ENCODE peak calls at places on chromosomes 16 and 17, in eight cellular contexts. One of them, this sample, is unnamed.

GRCh38 chr17:29004081-29004692 is 1.6 kb downstream of the SEZ6 start:
- DNase-seq in mesothelial cell of epicardium: no peak
- DNase-seq in stimulated activated CD8-positive, alpha-beta memory T cell treated with anti-CD3 and anti-CD28 coated beads, Interleukin-4, amount 100 ng/mL, for 4 hours: no peak
- DNase-seq in NCI-H2081: no peak
- DNase-seq in activated naive CD8-positive, alpha-beta T cell treated with anti-CD3 and anti-CD28 coated beads for 36 hours: no peak
- DNase-seq in HTR-8/SVneo: no peak
- DNase-seq in endothelial cell of umbilical vein: no peak
- DNase-seq in activated T-cell treated with anti-CD3 and anti-CD28 coated beads for 1 hour: no peak
- DNase-seq in this sample: no peak

GRCh38 chr17:40980594-40980993 is 3.5 kb downstream of the KRT40 start:
- DNase-seq in mesothelial cell of epicardium: no peak
- DNase-seq in stimulated activated CD8-positive, alpha-beta memory T cell treated with anti-CD3 and anti-CD28 coated beads, Interleukin-4, amount 100 ng/mL, for 4 hours: no peak
- DNase-seq in NCI-H2081: no peak
- DNase-seq in activated naive CD8-positive, alpha-beta T cell treated with anti-CD3 and anti-CD28 coated beads for 36 hours: no peak
- DNase-seq in HTR-8/SVneo: no peak
- DNase-seq in endothelial cell of umbilical vein: no peak
- DNase-seq in activated T-cell treated with anti-CD3 and anti-CD28 coated beads for 1 hour: no peak
- DNase-seq in this sample: no peak

GRCh38 chr16:54031107-54031760 is 255.4 kb downstream of the IRX3 start:
- DNase-seq in mesothelial cell of epicardium: no peak
- DNase-seq in stimulated activated CD8-positive, alpha-beta memory T cell treated with anti-CD3 and anti-CD28 coated beads, Interleukin-4, amount 100 ng/mL, for 4 hours: no peak
- DNase-seq in NCI-H2081: no peak
- DNase-seq in activated naive CD8-positive, alpha-beta T cell treated with anti-CD3 and anti-CD28 coated beads for 36 hours: no peak
- DNase-seq in HTR-8/SVneo: no peak
- DNase-seq in endothelial cell of umbilical vein: no peak
- DNase-seq in activated T-cell treated with anti-CD3 and anti-CD28 coated beads for 1 hour: no peak
- DNase-seq in this sample: no peak

GRCh38 chr17:17990282-17990681 is 17.6 kb downstream of the DRC3 start:
- DNase-seq in mesothelial cell of epicardium: no peak
- DNase-seq in stimulated activated CD8-positive, alpha-beta memory T cell treated with anti-CD3 and anti-CD28 coated beads, Interleukin-4, amount 100 ng/mL, for 4 hours: no peak
- DNase-seq in NCI-H2081: no peak
- DNase-seq in activated naive CD8-positive, alpha-beta T cell treated with anti-CD3 and anti-CD28 coated beads for 36 hours: no peak
- DNase-seq in HTR-8/SVneo: no peak
- DNase-seq in endothelial cell of umbilical vein: no peak
- DNase-seq in activated T-cell treated with anti-CD3 and anti-CD28 coated beads for 1 hour: no peak
- DNase-seq in this sample: no peak

GRCh38 chr17:61285483-61286320 is 113.9 kb upstream of the TBX2 start:
- DNase-seq in mesothelial cell of epicardium: no peak
- DNase-seq in stimulated activated CD8-positive, alpha-beta memory T cell treated with anti-CD3 and anti-CD28 coated beads, Interleukin-4, amount 100 ng/mL, for 4 hours: no peak
- DNase-seq in NCI-H2081: no peak
- DNase-seq in activated naive CD8-positive, alpha-beta T cell treated with anti-CD3 and anti-CD28 coated beads for 36 hours: no peak
- DNase-seq in HTR-8/SVneo: no peak
- DNase-seq in endothelial cell of umbilical vein: no peak
- DNase-seq in activated T-cell treated with anti-CD3 and anti-CD28 coated beads for 1 hour: no peak
- DNase-seq in this sample: no peak

GRCh38 chr17:28346746-28347246 is 10.5 kb downstream of the POLDIP2 start:
- DNase-seq in mesothelial cell of epicardium: no peak
- DNase-seq in stimulated activated CD8-positive, alpha-beta memory T cell treated with anti-CD3 and anti-CD28 coated beads, Interleukin-4, amount 100 ng/mL, for 4 hours: no peak
- DNase-seq in NCI-H2081: no peak
- DNase-seq in activated naive CD8-positive, alpha-beta T cell treated with anti-CD3 and anti-CD28 coated beads for 36 hours: no peak
- DNase-seq in HTR-8/SVneo: no peak
- DNase-seq in endothelial cell of umbilical vein: peak
- DNase-seq in activated T-cell treated with anti-CD3 and anti-CD28 coated beads for 1 hour: no peak
- DNase-seq in this sample: no peak

GRCh38 chr17:19009970-19010369 is 5.4 kb upstream of the FAM83G start:
- DNase-seq in mesothelial cell of epicardium: no peak
- DNase-seq in stimulated activated CD8-positive, alpha-beta memory T cell treated with anti-CD3 and anti-CD28 coated beads, Interleukin-4, amount 100 ng/mL, for 4 hours: no peak
- DNase-seq in NCI-H2081: no peak
- DNase-seq in activated naive CD8-positive, alpha-beta T cell treated with anti-CD3 and anti-CD28 coated beads for 36 hours: no peak
- DNase-seq in HTR-8/SVneo: no peak
- DNase-seq in endothelial cell of umbilical vein: no peak
- DNase-seq in activated T-cell treated with anti-CD3 and anti-CD28 coated beads for 1 hour: no peak
- DNase-seq in this sample: no peak

GRCh38 chr17:75910699-75911098 is 6.0 kb upstream of the MRPL38 start:
- DNase-seq in mesothelial cell of epicardium: no peak
- DNase-seq in stimulated activated CD8-positive, alpha-beta memory T cell treated with anti-CD3 and anti-CD28 coated beads, Interleukin-4, amount 100 ng/mL, for 4 hours: no peak
- DNase-seq in NCI-H2081: peak
- DNase-seq in activated naive CD8-positive, alpha-beta T cell treated with anti-CD3 and anti-CD28 coated beads for 36 hours: no peak
- DNase-seq in HTR-8/SVneo: no peak
- DNase-seq in endothelial cell of umbilical vein: no peak
- DNase-seq in activated T-cell treated with anti-CD3 and anti-CD28 coated beads for 1 hour: no peak
- DNase-seq in this sample: no peak

GRCh38 chr17:56909742-56910508 is 3.9 kb downstream of the TRIM25 start:
- DNase-seq in mesothelial cell of epicardium: no peak
- DNase-seq in stimulated activated CD8-positive, alpha-beta memory T cell treated with anti-CD3 and anti-CD28 coated beads, Interleukin-4, amount 100 ng/mL, for 4 hours: no peak
- DNase-seq in NCI-H2081: no peak
- DNase-seq in activated naive CD8-positive, alpha-beta T cell treated with anti-CD3 and anti-CD28 coated beads for 36 hours: no peak
- DNase-seq in HTR-8/SVneo: no peak
- DNase-seq in endothelial cell of umbilical vein: no peak
- DNase-seq in activated T-cell treated with anti-CD3 and anti-CD28 coated beads for 1 hour: no peak
- DNase-seq in this sample: no peak

GRCh38 chr17:44362964-44363612 is 565 bp downstream of the FAM171A2 start:
- DNase-seq in mesothelial cell of epicardium: no peak
- DNase-seq in stimulated activated CD8-positive, alpha-beta memory T cell treated with anti-CD3 and anti-CD28 coated beads, Interleukin-4, amount 100 ng/mL, for 4 hours: no peak
- DNase-seq in NCI-H2081: peak
- DNase-seq in activated naive CD8-positive, alpha-beta T cell treated with anti-CD3 and anti-CD28 coated beads for 36 hours: peak
- DNase-seq in HTR-8/SVneo: peak
- DNase-seq in endothelial cell of umbilical vein: peak
- DNase-seq in activated T-cell treated with anti-CD3 and anti-CD28 coated beads for 1 hour: no peak
- DNase-seq in this sample: no peak

GRCh38 chr16:8641671-8642070 is 20.2 kb downstream of the METTL22 start:
- DNase-seq in mesothelial cell of epicardium: no peak
- DNase-seq in stimulated activated CD8-positive, alpha-beta memory T cell treated with anti-CD3 and anti-CD28 coated beads, Interleukin-4, amount 100 ng/mL, for 4 hours: no peak
- DNase-seq in NCI-H2081: no peak
- DNase-seq in activated naive CD8-positive, alpha-beta T cell treated with anti-CD3 and anti-CD28 coated beads for 36 hours: no peak
- DNase-seq in HTR-8/SVneo: no peak
- DNase-seq in endothelial cell of umbilical vein: no peak
- DNase-seq in activated T-cell treated with anti-CD3 and anti-CD28 coated beads for 1 hour: no peak
- DNase-seq in this sample: no peak

GRCh38 chr16:30664616-30665109 is 6.4 kb downstream of the FBRS start:
- DNase-seq in mesothelial cell of epicardium: no peak
- DNase-seq in stimulated activated CD8-positive, alpha-beta memory T cell treated with anti-CD3 and anti-CD28 coated beads, Interleukin-4, amount 100 ng/mL, for 4 hours: no peak
- DNase-seq in NCI-H2081: no peak
- DNase-seq in activated naive CD8-positive, alpha-beta T cell treated with anti-CD3 and anti-CD28 coated beads for 36 hours: no peak
- DNase-seq in HTR-8/SVneo: no peak
- DNase-seq in endothelial cell of umbilical vein: no peak
- DNase-seq in activated T-cell treated with anti-CD3 and anti-CD28 coated beads for 1 hour: no peak
- DNase-seq in this sample: no peak

GRCh38 chr17:62098623-62099231 is 33.6 kb upstream of the MED13 start:
- DNase-seq in mesothelial cell of epicardium: no peak
- DNase-seq in stimulated activated CD8-positive, alpha-beta memory T cell treated with anti-CD3 and anti-CD28 coated beads, Interleukin-4, amount 100 ng/mL, for 4 hours: no peak
- DNase-seq in NCI-H2081: no peak
- DNase-seq in activated naive CD8-positive, alpha-beta T cell treated with anti-CD3 and anti-CD28 coated beads for 36 hours: no peak
- DNase-seq in HTR-8/SVneo: no peak
- DNase-seq in endothelial cell of umbilical vein: no peak
- DNase-seq in activated T-cell treated with anti-CD3 and anti-CD28 coated beads for 1 hour: no peak
- DNase-seq in this sample: peak

GRCh38 chr16:28596115-28596630 is 677 bp downstream of the SULT1A2 start:
- DNase-seq in mesothelial cell of epicardium: no peak
- DNase-seq in stimulated activated CD8-positive, alpha-beta memory T cell treated with anti-CD3 and anti-CD28 coated beads, Interleukin-4, amount 100 ng/mL, for 4 hours: no peak
- DNase-seq in NCI-H2081: no peak
- DNase-seq in activated naive CD8-positive, alpha-beta T cell treated with anti-CD3 and anti-CD28 coated beads for 36 hours: no peak
- DNase-seq in HTR-8/SVneo: no peak
- DNase-seq in endothelial cell of umbilical vein: no peak
- DNase-seq in activated T-cell treated with anti-CD3 and anti-CD28 coated beads for 1 hour: no peak
- DNase-seq in this sample: no peak

GRCh38 chr17:21272881-21273839 is 11.4 kb upstream of the MAP2K3 start:
- DNase-seq in mesothelial cell of epicardium: no peak
- DNase-seq in stimulated activated CD8-positive, alpha-beta memory T cell treated with anti-CD3 and anti-CD28 coated beads, Interleukin-4, amount 100 ng/mL, for 4 hours: no peak
- DNase-seq in NCI-H2081: no peak
- DNase-seq in activated naive CD8-positive, alpha-beta T cell treated with anti-CD3 and anti-CD28 coated beads for 36 hours: no peak
- DNase-seq in HTR-8/SVneo: no peak
- DNase-seq in endothelial cell of umbilical vein: no peak
- DNase-seq in activated T-cell treated with anti-CD3 and anti-CD28 coated beads for 1 hour: no peak
- DNase-seq in this sample: no peak

GRCh38 chr17:3447625-3448024 is 14.0 kb upstream of the OR1E2 start:
- DNase-seq in mesothelial cell of epicardium: no peak
- DNase-seq in stimulated activated CD8-positive, alpha-beta memory T cell treated with anti-CD3 and anti-CD28 coated beads, Interleukin-4, amount 100 ng/mL, for 4 hours: no peak
- DNase-seq in NCI-H2081: no peak
- DNase-seq in activated naive CD8-positive, alpha-beta T cell treated with anti-CD3 and anti-CD28 coated beads for 36 hours: no peak
- DNase-seq in HTR-8/SVneo: peak
- DNase-seq in endothelial cell of umbilical vein: no peak
- DNase-seq in activated T-cell treated with anti-CD3 and anti-CD28 coated beads for 1 hour: no peak
- DNase-seq in this sample: no peak

GRCh38 chr16:57701759-57702371 is 7.3 kb downstream of the DRC7 start:
- DNase-seq in mesothelial cell of epicardium: no peak
- DNase-seq in stimulated activated CD8-positive, alpha-beta memory T cell treated with anti-CD3 and anti-CD28 coated beads, Interleukin-4, amount 100 ng/mL, for 4 hours: no peak
- DNase-seq in NCI-H2081: no peak
- DNase-seq in activated naive CD8-positive, alpha-beta T cell treated with anti-CD3 and anti-CD28 coated beads for 36 hours: no peak
- DNase-seq in HTR-8/SVneo: no peak
- DNase-seq in endothelial cell of umbilical vein: no peak
- DNase-seq in activated T-cell treated with anti-CD3 and anti-CD28 coated beads for 1 hour: no peak
- DNase-seq in this sample: no peak

GRCh38 chr16:5350118-5350517 is 252.5 kb upstream of the EEF2KMT start:
- DNase-seq in mesothelial cell of epicardium: no peak
- DNase-seq in stimulated activated CD8-positive, alpha-beta memory T cell treated with anti-CD3 and anti-CD28 coated beads, Interleukin-4, amount 100 ng/mL, for 4 hours: no peak
- DNase-seq in NCI-H2081: no peak
- DNase-seq in activated naive CD8-positive, alpha-beta T cell treated with anti-CD3 and anti-CD28 coated beads for 36 hours: no peak
- DNase-seq in HTR-8/SVneo: no peak
- DNase-seq in endothelial cell of umbilical vein: no peak
- DNase-seq in activated T-cell treated with anti-CD3 and anti-CD28 coated beads for 1 hour: no peak
- DNase-seq in this sample: no peak

GRCh38 chr17:77213778-77214132 is 73.0 kb downstream of the SEC14L1 start:
- DNase-seq in mesothelial cell of epicardium: no peak
- DNase-seq in stimulated activated CD8-positive, alpha-beta memory T cell treated with anti-CD3 and anti-CD28 coated beads, Interleukin-4, amount 100 ng/mL, for 4 hours: no peak
- DNase-seq in NCI-H2081: no peak
- DNase-seq in activated naive CD8-positive, alpha-beta T cell treated with anti-CD3 and anti-CD28 coated beads for 36 hours: no peak
- DNase-seq in HTR-8/SVneo: no peak
- DNase-seq in endothelial cell of umbilical vein: no peak
- DNase-seq in activated T-cell treated with anti-CD3 and anti-CD28 coated beads for 1 hour: no peak
- DNase-seq in this sample: no peak

GRCh38 chr16:57822018-57822553 is 19.8 kb upstream of the KIFC3 start:
- DNase-seq in mesothelial cell of epicardium: no peak
- DNase-seq in stimulated activated CD8-positive, alpha-beta memory T cell treated with anti-CD3 and anti-CD28 coated beads, Interleukin-4, amount 100 ng/mL, for 4 hours: no peak
- DNase-seq in NCI-H2081: no peak
- DNase-seq in activated naive CD8-positive, alpha-beta T cell treated with anti-CD3 and anti-CD28 coated beads for 36 hours: no peak
- DNase-seq in HTR-8/SVneo: no peak
- DNase-seq in endothelial cell of umbilical vein: no peak
- DNase-seq in activated T-cell treated with anti-CD3 and anti-CD28 coated beads for 1 hour: no peak
- DNase-seq in this sample: no peak

GRCh38 chr17:37818689-37819088 is 73.8 kb upstream of the HNF1B start:
- DNase-seq in mesothelial cell of epicardium: no peak
- DNase-seq in stimulated activated CD8-positive, alpha-beta memory T cell treated with anti-CD3 and anti-CD28 coated beads, Interleukin-4, amount 100 ng/mL, for 4 hours: no peak
- DNase-seq in NCI-H2081: peak
- DNase-seq in activated naive CD8-positive, alpha-beta T cell treated with anti-CD3 and anti-CD28 coated beads for 36 hours: no peak
- DNase-seq in HTR-8/SVneo: no peak
- DNase-seq in endothelial cell of umbilical vein: no peak
- DNase-seq in activated T-cell treated with anti-CD3 and anti-CD28 coated beads for 1 hour: no peak
- DNase-seq in this sample: no peak

GRCh38 chr17:2391597-2392251 is 9.1 kb downstream of the MNT start:
- DNase-seq in mesothelial cell of epicardium: no peak
- DNase-seq in stimulated activated CD8-positive, alpha-beta memory T cell treated with anti-CD3 and anti-CD28 coated beads, Interleukin-4, amount 100 ng/mL, for 4 hours: no peak
- DNase-seq in NCI-H2081: no peak
- DNase-seq in activated naive CD8-positive, alpha-beta T cell treated with anti-CD3 and anti-CD28 coated beads for 36 hours: no peak
- DNase-seq in HTR-8/SVneo: no peak
- DNase-seq in endothelial cell of umbilical vein: no peak
- DNase-seq in activated T-cell treated with anti-CD3 and anti-CD28 coated beads for 1 hour: no peak
- DNase-seq in this sample: no peak

GRCh38 chr17:705011-705410 is 9.6 kb downstream of the VPS53 start:
- DNase-seq in mesothelial cell of epicardium: no peak
- DNase-seq in stimulated activated CD8-positive, alpha-beta memory T cell treated with anti-CD3 and anti-CD28 coated beads, Interleukin-4, amount 100 ng/mL, for 4 hours: no peak
- DNase-seq in NCI-H2081: no peak
- DNase-seq in activated naive CD8-positive, alpha-beta T cell treated with anti-CD3 and anti-CD28 coated beads for 36 hours: no peak
- DNase-seq in HTR-8/SVneo: no peak
- DNase-seq in endothelial cell of umbilical vein: no peak
- DNase-seq in activated T-cell treated with anti-CD3 and anti-CD28 coated beads for 1 hour: no peak
- DNase-seq in this sample: no peak

GRCh38 chr17:39899215-39899614 is 19.2 kb downstream of the GSDMB start:
- DNase-seq in mesothelial cell of epicardium: no peak
- DNase-seq in stimulated activated CD8-positive, alpha-beta memory T cell treated with anti-CD3 and anti-CD28 coated beads, Interleukin-4, amount 100 ng/mL, for 4 hours: no peak
- DNase-seq in NCI-H2081: no peak
- DNase-seq in activated naive CD8-positive, alpha-beta T cell treated with anti-CD3 and anti-CD28 coated beads for 36 hours: no peak
- DNase-seq in HTR-8/SVneo: no peak
- DNase-seq in endothelial cell of umbilical vein: no peak
- DNase-seq in activated T-cell treated with anti-CD3 and anti-CD28 coated beads for 1 hour: no peak
- DNase-seq in this sample: no peak

GRCh38 chr17:78284146-78284545 is 52.7 kb downstream of the TMEM235 start:
- DNase-seq in mesothelial cell of epicardium: no peak
- DNase-seq in stimulated activated CD8-positive, alpha-beta memory T cell treated with anti-CD3 and anti-CD28 coated beads, Interleukin-4, amount 100 ng/mL, for 4 hours: no peak
- DNase-seq in NCI-H2081: no peak
- DNase-seq in activated naive CD8-positive, alpha-beta T cell treated with anti-CD3 and anti-CD28 coated beads for 36 hours: no peak
- DNase-seq in HTR-8/SVneo: no peak
- DNase-seq in endothelial cell of umbilical vein: no peak
- DNase-seq in activated T-cell treated with anti-CD3 and anti-CD28 coated beads for 1 hour: no peak
- DNase-seq in this sample: no peak

GRCh38 chr17:37060094-37060493 is 111.3 kb downstream of the AATF start:
- DNase-seq in mesothelial cell of epicardium: no peak
- DNase-seq in stimulated activated CD8-positive, alpha-beta memory T cell treated with anti-CD3 and anti-CD28 coated beads, Interleukin-4, amount 100 ng/mL, for 4 hours: no peak
- DNase-seq in NCI-H2081: no peak
- DNase-seq in activated naive CD8-positive, alpha-beta T cell treated with anti-CD3 and anti-CD28 coated beads for 36 hours: no peak
- DNase-seq in HTR-8/SVneo: no peak
- DNase-seq in endothelial cell of umbilical vein: no peak
- DNase-seq in activated T-cell treated with anti-CD3 and anti-CD28 coated beads for 1 hour: no peak
- DNase-seq in this sample: no peak

GRCh38 chr17:38797091-38797490 is 2.3 kb downstream of the PIP4K2B start:
- DNase-seq in mesothelial cell of epicardium: no peak
- DNase-seq in stimulated activated CD8-positive, alpha-beta memory T cell treated with anti-CD3 and anti-CD28 coated beads, Interleukin-4, amount 100 ng/mL, for 4 hours: no peak
- DNase-seq in NCI-H2081: no peak
- DNase-seq in activated naive CD8-positive, alpha-beta T cell treated with anti-CD3 and anti-CD28 coated beads for 36 hours: no peak
- DNase-seq in HTR-8/SVneo: no peak
- DNase-seq in endothelial cell of umbilical vein: no peak
- DNase-seq in activated T-cell treated with anti-CD3 and anti-CD28 coated beads for 1 hour: no peak
- DNase-seq in this sample: no peak

GRCh38 chr17:62456016-62456415 is 22.6 kb upstream of the TLK2 start:
- DNase-seq in mesothelial cell of epicardium: no peak
- DNase-seq in stimulated activated CD8-positive, alpha-beta memory T cell treated with anti-CD3 and anti-CD28 coated beads, Interleukin-4, amount 100 ng/mL, for 4 hours: no peak
- DNase-seq in NCI-H2081: no peak
- DNase-seq in activated naive CD8-positive, alpha-beta T cell treated with anti-CD3 and anti-CD28 coated beads for 36 hours: no peak
- DNase-seq in HTR-8/SVneo: no peak
- DNase-seq in endothelial cell of umbilical vein: no peak
- DNase-seq in activated T-cell treated with anti-CD3 and anti-CD28 coated beads for 1 hour: no peak
- DNase-seq in this sample: no peak

GRCh38 chr17:8746501-8747236 is 2.0 kb upstream of the CCDC42 start:
- DNase-seq in mesothelial cell of epicardium: no peak
- DNase-seq in stimulated activated CD8-positive, alpha-beta memory T cell treated with anti-CD3 and anti-CD28 coated beads, Interleukin-4, amount 100 ng/mL, for 4 hours: no peak
- DNase-seq in NCI-H2081: no peak
- DNase-seq in activated naive CD8-positive, alpha-beta T cell treated with anti-CD3 and anti-CD28 coated beads for 36 hours: no peak
- DNase-seq in HTR-8/SVneo: no peak
- DNase-seq in endothelial cell of umbilical vein: no peak
- DNase-seq in activated T-cell treated with anti-CD3 and anti-CD28 coated beads for 1 hour: no peak
- DNase-seq in this sample: no peak

GRCh38 chr16:51968756-51969155 is 578.2 kb downstream of the TOX3 start:
- DNase-seq in mesothelial cell of epicardium: no peak
- DNase-seq in stimulated activated CD8-positive, alpha-beta memory T cell treated with anti-CD3 and anti-CD28 coated beads, Interleukin-4, amount 100 ng/mL, for 4 hours: no peak
- DNase-seq in NCI-H2081: no peak
- DNase-seq in activated naive CD8-positive, alpha-beta T cell treated with anti-CD3 and anti-CD28 coated beads for 36 hours: no peak
- DNase-seq in HTR-8/SVneo: no peak
- DNase-seq in endothelial cell of umbilical vein: no peak
- DNase-seq in activated T-cell treated with anti-CD3 and anti-CD28 coated beads for 1 hour: no peak
- DNase-seq in this sample: no peak